ENCODE peak calls at places on chromosome 21, in seven cellular contexts. I is tibial nerve, E is GM12878, R is heart left ventricle, A is H54, W is body of pancreas, N is ovary. B is an unnamed sample.

GRCh38 chr21:46188226-46189212 is 4.3 kb upstream of the SPATC1L start:
- DNase-seq in I (peak), E (no peak), R (peak), A (peak), W (no peak), N (peak), B (peak)

GRCh38 chr21:36100971-36101641 is 31.3 kb downstream of the CBR1 start:
- DNase-seq in I (no peak), E (no peak), R (no peak), A (no peak), W (no peak), N (no peak), B (no peak)

GRCh38 chr21:15076730-15077129 is 11.9 kb upstream of the NRIP1 start:
- DNase-seq in I (no peak), E (no peak), R (no peak), A (no peak), W (no peak), N (no peak), B (no peak)

GRCh38 chr21:46172863-46173528 is 11.3 kb downstream of the SPATC1L start:
- DNase-seq in I (no peak), E (no peak), R (no peak), A (no peak), W (no peak), N (no peak), B (no peak)

GRCh38 chr21:39132248-39132647 is 51.0 kb downstream of the PSMG1 start:
- DNase-seq in I (no peak), E (no peak), R (no peak), A (no peak), W (no peak), N (no peak), B (no peak)

GRCh38 chr21:46005081-46005480 is 23.5 kb downstream of the COL6A1 start:
- DNase-seq in I (no peak), E (no peak), R (no peak), A (no peak), W (no peak), N (peak), B (no peak)

GRCh38 chr21:26443867-26444266 is 129.2 kb downstream of the CYYR1 start:
- DNase-seq in I (no peak), E (no peak), R (no peak), A (no peak), W (no peak), N (no peak), B (no peak)

GRCh38 chr21:43702785-43703067 is 16.2 kb upstream of the PDXK start:
- DNase-seq in I (no peak), E (no peak), R (no peak), A (no peak), W (no peak), N (no peak), B (no peak)

GRCh38 chr21:36757246-36757645 is 58.3 kb downstream of the SIM2 start:
- DNase-seq in I (no peak), E (no peak), R (no peak), A (no peak), W (no peak), N (no peak), B (no peak)

GRCh38 chr21:29221259-29221744 is 77.4 kb upstream of the BACH1 start:
- DNase-seq in I (no peak), E (no peak), R (no peak), A (peak), W (peak), N (no peak), B (no peak)

GRCh38 chr21:46119565-46120271 is 21.8 kb downstream of the COL6A2 start:
- DNase-seq in I (no peak), E (no peak), R (peak), A (no peak), W (peak), N (peak), B (peak)

GRCh38 chr21:31872072-31872451 is 758 bp upstream of the HUNK start:
- DNase-seq in I (no peak), E (no peak), R (no peak), A (no peak), W (no peak), N (no peak), B (no peak)

GRCh38 chr21:39781331-39781730 is 36.3 kb downstream of the IGSF5 start:
- DNase-seq in I (no peak), E (no peak), R (no peak), A (no peak), W (no peak), N (no peak), B (no peak)

GRCh38 chr21:46459356-46460112 is 843 bp downstream of the DIP2A start:
- DNase-seq in I (peak), E (no peak), R (peak), A (no peak), W (peak), N (peak), B (no peak)

GRCh38 chr21:25903599-25903998 is 168.8 kb downstream of the GABPA start:
- DNase-seq in I (no peak), E (peak), R (no peak), A (no peak), W (no peak), N (no peak), B (no peak)

GRCh38 chr21:43892984-43893535 is 28.0 kb downstream of the AGPAT3 start:
- DNase-seq in I (no peak), E (peak), R (no peak), A (no peak), W (no peak), N (peak), B (no peak)

GRCh38 chr21:26041441-26042180 is 129.0 kb downstream of the APP start:
- DNase-seq in I (no peak), E (no peak), R (no peak), A (no peak), W (no peak), N (no peak), B (no peak)

GRCh38 chr21:31732891-31733520 is 1.1 kb upstream of the SCAF4 start:
- DNase-seq in I (no peak), E (no peak), R (no peak), A (no peak), W (peak), N (peak), B (no peak)

GRCh38 chr21:19683492-19683891 is 1279.9 kb upstream of the TMPRSS15 start:
- DNase-seq in I (no peak), E (no peak), R (no peak), A (no peak), W (no peak), N (no peak), B (no peak)

GRCh38 chr21:36241717-36242116 is 78.3 kb upstream of the MORC3 start:
- DNase-seq in I (no peak), E (no peak), R (no peak), A (no peak), W (no peak), N (no peak), B (no peak)

GRCh38 chr21:43866233-43866632 is 1.2 kb downstream of the AGPAT3 start:
- DNase-seq in I (peak), E (no peak), R (no peak), A (peak), W (peak), N (peak), B (peak)

GRCh38 chr21:26027696-26028095 is 142.9 kb downstream of the APP start:
- DNase-seq in I (no peak), E (no peak), R (no peak), A (no peak), W (no peak), N (no peak), B (no peak)

GRCh38 chr21:36093512-36093911 is 23.7 kb downstream of the CBR1 start:
- DNase-seq in I (no peak), E (no peak), R (no peak), A (no peak), W (no peak), N (no peak), B (no peak)

GRCh38 chr21:38505654-38506523 is 7.6 kb upstream of the ERG start:
- DNase-seq in I (peak), E (no peak), R (no peak), A (peak), W (peak), N (no peak), B (no peak)

GRCh38 chr21:34888569-34889286 is 160.4 kb downstream of the RUNX1 start:
- DNase-seq in I (peak), E (no peak), R (peak), A (peak), W (peak), N (peak), B (peak)

GRCh38 chr21:34889287-34889536 is 159.9 kb downstream of the RUNX1 start:
- DNase-seq in I (no peak), E (no peak), R (peak), A (peak), W (no peak), N (peak), B (peak)

GRCh38 chr21:34890258-34890723 is 158.8 kb downstream of the RUNX1 start:
- DNase-seq in I (no peak), E (no peak), R (no peak), A (no peak), W (no peak), N (no peak), B (no peak)

GRCh38 chr21:34890724-34891609 is 158.1 kb downstream of the RUNX1 start:
- DNase-seq in I (no peak), E (no peak), R (peak), A (peak), W (peak), N (peak), B (peak)

GRCh38 chr21:34889537-34890257 is 159.4 kb downstream of the RUNX1 start:
- DNase-seq in I (peak), E (no peak), R (peak), A (peak), W (peak), N (peak), B (peak)
- TF ChIP-seq POLR2A in I (no peak), E (no peak), R (no peak), A (peak), W (peak), N (no peak), B (no peak)

GRCh38 chr21:17736072-17736471 is 83.1 kb downstream of the C21orf91 start:
- DNase-seq in I (no peak), E (no peak), R (no peak), A (no peak), W (no peak), N (no peak), B (no peak)
- TF ChIP-seq POLR2A in I (no peak), E (no peak), R (no peak), A (no peak), W (no peak), N (no peak), B (no peak)

GRCh38 chr21:33364830-33365229 is 38.4 kb upstream of the IFNGR2 start:
- DNase-seq in I (no peak), E (no peak), R (no peak), A (no peak), W (no peak), N (no peak), B (no peak)

GRCh38 chr21:33360281-33360680 is 35.5 kb downstream of the IFNAR1 start:
- DNase-seq in I (no peak), E (no peak), R (no peak), A (no peak), W (no peak), N (no peak), B (no peak)

GRCh38 chr21:33360871-33361602 is 36.3 kb downstream of the IFNAR1 start:
- DNase-seq in I (peak), E (peak), R (peak), A (peak), W (peak), N (peak), B (peak)

GRCh38 chr21:33359446-33359845 is 34.7 kb downstream of the IFNAR1 start:
- DNase-seq in I (no peak), E (no peak), R (no peak), A (no peak), W (no peak), N (no peak), B (no peak)

GRCh38 chr21:33362044-33362555 is 37.3 kb downstream of the IFNAR1 start:
- DNase-seq in I (no peak), E (no peak), R (no peak), A (no peak), W (peak), N (no peak), B (no peak)
- TF ChIP-seq POLR2A in I (peak), E (peak), R (no peak), A (no peak), W (no peak), N (no peak), B (peak)

GRCh38 chr21:34881894-34882371 is 167.2 kb downstream of the RUNX1 start:
- DNase-seq in I (no peak), E (no peak), R (no peak), A (peak), W (no peak), N (no peak), B (no peak)
- TF ChIP-seq POLR2A in I (no peak), E (no peak), R (no peak), A (no peak), W (no peak), N (no peak), B (no peak)

GRCh38 chr21:41955516-41955915 is 1.7 kb upstream of the C2CD2 start:
- DNase-seq in I (no peak), E (no peak), R (no peak), A (no peak), W (no peak), N (peak), B (no peak)

GRCh38 chr21:41952568-41953248 is 1.1 kb downstream of the C2CD2 start:
- DNase-seq in I (no peak), E (no peak), R (no peak), A (no peak), W (peak), N (no peak), B (no peak)

GRCh38 chr21:41953249-41953830 is 478 bp downstream of the C2CD2 start:
- DNase-seq in I (no peak), E (no peak), R (no peak), A (no peak), W (peak), N (peak), B (no peak)

GRCh38 chr21:41954654-41955499 is 1.1 kb upstream of the C2CD2 start:
- DNase-seq in I (no peak), E (no peak), R (no peak), A (no peak), W (no peak), N (peak), B (no peak)

DNA sequence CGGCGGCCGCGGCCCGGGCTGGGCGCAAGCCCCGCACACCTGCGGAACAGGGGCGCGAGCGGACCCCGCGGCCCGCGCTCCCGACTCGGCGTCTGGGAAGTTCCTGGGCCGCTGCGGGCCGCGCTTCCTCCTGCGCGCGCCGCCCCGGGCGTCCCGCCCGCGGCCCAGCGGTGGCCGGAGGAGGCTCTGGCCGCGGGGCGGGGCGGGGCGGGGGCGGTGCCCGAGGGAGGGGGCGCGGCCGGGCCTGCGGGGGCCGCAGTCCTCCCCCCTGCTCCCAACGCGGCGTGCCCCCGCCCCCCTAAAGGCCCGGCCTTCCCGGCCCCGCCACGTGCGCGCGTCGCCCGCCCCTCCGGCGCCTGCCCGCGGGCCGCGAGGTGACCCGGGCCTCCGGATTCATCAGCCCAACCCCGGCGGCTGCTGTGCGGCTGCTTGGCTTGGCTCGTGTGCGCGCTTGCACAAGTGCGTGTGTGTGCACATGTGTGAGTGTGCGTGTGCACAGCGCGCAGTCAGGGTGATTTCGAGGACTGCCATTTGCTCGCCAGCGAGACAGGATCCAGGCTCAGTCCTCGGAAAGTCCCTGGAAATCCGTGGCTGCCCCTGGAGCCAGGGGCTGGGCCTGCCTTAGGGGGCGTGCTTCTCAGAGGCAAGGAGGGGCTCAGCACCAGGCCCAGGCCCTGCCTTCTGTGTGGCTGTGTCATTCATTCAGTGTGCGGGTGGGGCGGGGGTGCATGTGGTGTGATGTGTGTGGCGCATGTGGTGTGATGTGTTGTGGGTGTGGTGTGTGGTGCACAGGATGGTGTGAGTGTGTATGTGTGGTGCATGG is at the start of gene C2CD2:
- DNase-seq in I (no peak), E (no peak), R (peak), A (peak), W (peak), N (peak), B (no peak)
- TF ChIP-seq POLR2A in I (no peak), E (peak), R (no peak), A (peak), W (no peak), N (no peak), B (peak)

GRCh38 chr21:33324311-33325221 is at the start of gene IFNAR1:
- DNase-seq in I (peak), E (peak), R (peak), A (peak), W (peak), N (peak), B (peak)
- TF ChIP-seq POLR2A in I (peak), E (peak), R (no peak), A (peak), W (peak), N (peak), B (peak)

GRCh38 chr21:44992608-44993031 is 52.8 kb downstream of the SLX9 start:
- DNase-seq in I (no peak), E (no peak), R (peak), A (no peak), W (no peak), N (no peak), B (no peak)

GRCh38 chr21:44989943-44990780 is 50.3 kb downstream of the SLX9 start:
- DNase-seq in I (no peak), E (no peak), R (peak), A (no peak), W (no peak), N (no peak), B (no peak)

GRCh38 chr21:44990921-44991320 is 51.1 kb downstream of the SLX9 start:
- DNase-seq in I (no peak), E (no peak), R (peak), A (no peak), W (no peak), N (no peak), B (no peak)

GRCh38 chr21:44993321-44994015 is 53.6 kb downstream of the SLX9 start:
- DNase-seq in I (no peak), E (no peak), R (peak), A (no peak), W (no peak), N (no peak), B (no peak)

GRCh38 chr21:44991538-44992483 is 52.0 kb downstream of the SLX9 start:
- DNase-seq in I (no peak), E (no peak), R (peak), A (no peak), W (no peak), N (peak), B (no peak)
- TF ChIP-seq POLR2A in I (no peak), E (no peak), R (no peak), A (no peak), W (no peak), N (no peak), B (no peak)

GRCh38 chr21:24829397-24829796 is 777.9 kb downstream of the MRPL39 start:
- DNase-seq in I (no peak), E (no peak), R (no peak), A (no peak), W (no peak), N (no peak), B (no peak)

GRCh38 chr21:24823247-24823646 is 784.0 kb downstream of the MRPL39 start:
- DNase-seq in I (no peak), E (no peak), R (no peak), A (no peak), W (no peak), N (no peak), B (no peak)

GRCh38 chr21:24824209-24824608 is 783.1 kb downstream of the MRPL39 start:
- DNase-seq in I (no peak), E (no peak), R (no peak), A (no peak), W (no peak), N (no peak), B (no peak)

GRCh38 chr21:24825348-24825747 is 781.9 kb downstream of the MRPL39 start:
- DNase-seq in I (no peak), E (no peak), R (no peak), A (no peak), W (no peak), N (no peak), B (no peak)

DNA sequence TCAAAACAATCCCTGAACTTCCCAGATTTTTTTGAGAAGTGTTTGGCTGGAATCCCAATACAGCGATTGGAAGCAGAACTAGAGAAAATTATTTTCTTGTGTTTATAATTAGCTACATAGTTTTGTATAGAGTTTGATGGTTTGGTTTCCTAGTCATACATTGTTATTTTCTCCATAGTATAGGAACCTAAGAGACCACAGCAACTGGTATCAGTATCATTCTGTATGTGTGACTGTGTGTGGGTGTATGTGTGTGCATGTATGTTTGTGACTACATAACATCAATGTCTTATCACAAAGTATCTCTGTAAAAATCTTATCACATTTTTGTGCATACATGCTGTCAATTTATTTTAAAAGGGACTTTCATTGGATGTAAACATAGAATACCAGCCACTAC is 780.5 kb downstream of the MRPL39 start:
- DNase-seq in I (no peak), E (no peak), R (no peak), A (no peak), W (no peak), N (no peak), B (no peak)
- TF ChIP-seq POLR2A in I (no peak), E (no peak), R (no peak), A (no peak), W (no peak), N (no peak), B (no peak)